ENCODE peak calls at places on chromosome 18, in five cellular contexts. Y is neuronal stem cell, N is H9, R is H1, D is trophoblast cell. K is an unnamed sample.

GRCh38 chr18:23106575-23106974 is 28.7 kb upstream of the CABLES1 start:
- DNase-seq in D (peak), N (no peak), R (no peak), Y (no peak), K (peak)

GRCh38 chr18:13615432-13615861 is 110.9 kb downstream of the FAM210A start:
- DNase-seq in R (no peak), N (no peak), Y (no peak), D (no peak), K (no peak)

GRCh38 chr18:13823707-13824395 is at the start of gene MC5R:
- DNase-seq in R (peak), N (peak), D (peak), Y (peak), K (peak)

GRCh38 chr18:58937204-58937603 is 72.5 kb downstream of the ZNF532 start:
- DNase-seq in D (no peak), R (no peak), Y (no peak), N (no peak), K (peak)

GRCh38 chr18:26741041-26741440 is 124.5 kb downstream of the AQP4 start:
- DNase-seq in Y (no peak), R (no peak), N (no peak), D (no peak), K (no peak)

GRCh38 chr18:5661179-5661578 is 117.4 kb upstream of the EPB41L3 start:
- DNase-seq in D (no peak), N (no peak), Y (no peak), R (no peak), K (no peak)

GRCh38 chr18:67669993-67670671 is 153.6 kb upstream of the DSEL start:
- DNase-seq in Y (no peak), N (no peak), D (peak), R (no peak), K (peak)

GRCh38 chr18:26307161-26307773 is 81.0 kb downstream of the TAF4B start:
- DNase-seq in R (no peak), D (peak), N (no peak), Y (peak), K (peak)

GRCh38 chr18:59246796-59247195 is 26.5 kb downstream of the RAX start:
- DNase-seq in D (no peak), N (no peak), R (no peak), Y (no peak), K (no peak)

DNA sequence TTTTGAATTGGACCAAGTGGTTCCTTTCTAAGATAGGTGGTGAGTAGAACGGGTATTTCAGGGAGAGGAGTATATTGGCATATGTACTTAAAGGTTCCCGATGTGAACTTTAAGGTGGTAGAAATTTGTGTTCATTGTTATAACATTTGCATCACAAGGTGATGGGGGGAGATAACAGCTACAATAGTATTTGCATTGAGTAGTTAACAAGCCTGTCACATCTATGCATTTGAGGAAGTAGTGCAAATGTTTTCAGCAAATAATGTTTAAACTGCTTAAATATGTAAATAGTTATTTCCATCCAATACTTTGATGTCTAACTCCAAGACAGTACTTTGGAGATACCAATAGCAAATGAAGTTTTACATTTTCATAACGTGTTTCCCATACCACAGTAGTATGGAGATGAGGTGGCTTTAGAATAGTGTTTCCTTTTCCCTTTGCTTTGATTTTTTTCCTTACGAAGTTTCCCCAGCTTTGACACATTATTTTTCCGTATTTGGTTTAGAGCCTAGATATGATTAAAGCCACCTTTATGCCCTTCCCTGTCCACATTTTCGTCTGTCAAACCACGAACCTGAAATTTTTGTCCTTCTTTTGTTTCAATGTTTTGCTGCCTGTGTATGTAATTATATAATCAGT is 46.6 kb downstream of the VAPA start:
- DNase-seq in D (no peak), R (no peak), N (no peak), Y (no peak), K (no peak)
- H3K9ac ChIP-seq in D (no peak), R (no peak), N (no peak), Y (no peak), K (peak)

DNA sequence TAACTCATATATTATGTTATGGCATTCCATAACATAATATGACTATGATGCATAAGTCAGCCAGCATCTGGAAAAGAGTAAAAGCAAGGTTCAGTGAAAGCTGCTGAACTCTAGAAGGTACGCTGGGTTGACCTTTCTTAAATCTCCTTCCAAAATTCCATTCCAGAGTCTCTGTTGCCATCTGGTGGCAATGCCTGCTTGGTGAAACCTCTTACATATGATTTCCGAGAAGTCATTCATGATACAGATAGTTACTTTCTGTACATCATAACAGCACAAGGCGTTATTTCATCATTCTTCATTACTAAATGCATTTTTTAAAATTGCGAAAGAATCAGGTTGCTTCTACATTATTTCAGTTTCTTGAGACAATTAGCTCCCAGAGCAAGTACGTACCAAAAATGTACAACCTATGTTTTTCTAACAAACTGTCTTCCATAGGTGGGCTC is 7.0 kb upstream of the EPG5 start:
- DNase-seq in N (peak), D (peak), R (no peak), Y (peak), K (peak)
- H2BK5ac ChIP-seq in N (no peak), D (no peak), R (no peak), Y (no peak), K (no peak)

GRCh38 chr18:54856105-54856504 is 27.8 kb downstream of the RAB27B start:
- DNase-seq in D (no peak), Y (no peak), R (no peak), N (no peak), K (peak)

DNA sequence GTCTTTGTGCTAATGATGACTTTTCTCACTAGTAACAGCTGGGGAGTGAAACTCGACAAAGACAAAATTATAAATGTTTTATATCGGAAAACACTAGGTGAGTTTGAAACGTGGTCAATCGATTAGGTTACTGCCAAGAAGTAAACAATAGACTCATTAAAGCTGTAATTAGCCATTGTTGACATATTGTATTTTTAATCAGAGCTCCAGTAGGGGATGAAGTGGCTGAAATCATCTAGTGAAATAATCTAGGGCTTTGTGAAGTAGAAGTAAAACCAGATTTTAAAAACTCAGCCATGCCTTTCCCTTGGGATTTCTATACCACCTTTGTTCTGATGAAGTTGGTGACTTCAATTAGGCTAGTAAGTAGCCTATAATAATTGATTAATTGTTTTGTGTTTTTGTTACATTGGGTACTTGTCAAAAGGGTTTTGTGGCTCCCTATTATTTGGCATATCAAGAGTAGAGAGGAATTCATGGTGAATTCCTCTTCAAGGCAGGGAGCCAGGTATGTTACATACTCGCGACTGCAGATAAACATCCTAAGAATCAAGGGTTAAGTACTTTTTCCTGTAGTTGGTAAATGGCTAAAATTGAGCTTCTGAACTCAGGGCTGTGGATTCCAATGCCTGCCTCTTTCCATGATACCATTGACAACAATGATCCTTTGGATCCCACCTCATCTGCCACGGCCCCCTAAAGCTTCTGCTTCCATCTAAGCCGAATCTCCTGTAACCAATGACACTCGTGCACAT is 31.6 kb downstream of the RAB27B start:
- DNase-seq in N (no peak), Y (no peak), D (no peak), R (no peak), K (no peak)
- H2BK12ac ChIP-seq in N (no peak), Y (no peak), D (no peak), R (no peak), K (no peak)

GRCh38 chr18:62522510-62523254 is at the start of gene ZCCHC2:
- DNase-seq in D (peak), R (peak), N (peak), Y (peak), K (peak)
- H3K9ac ChIP-seq in D (peak), R (peak), N (peak), Y (peak), K (peak)

GRCh38 chr18:48951448-48952286 is 902 bp upstream of the SMAD7 start:
- DNase-seq in R (peak), Y (peak), N (peak), D (peak), K (peak)

GRCh38 chr18:48950536-48951447 is at the start of gene SMAD7:
- DNase-seq in D (no peak), N (peak), R (no peak), Y (no peak), K (peak)

GRCh38 chr18:48953096-48953706 is 2.4 kb upstream of the SMAD7 start:
- DNase-seq in R (no peak), Y (no peak), D (no peak), N (peak), K (no peak)

GRCh38 chr18:48954837-48955527 is 4.2 kb upstream of the SMAD7 start:
- DNase-seq in R (no peak), Y (no peak), D (peak), N (peak), K (no peak)

GRCh38 chr18:48952287-48953095 is 1.7 kb upstream of the SMAD7 start:
- DNase-seq in D (peak), Y (peak), N (peak), R (peak), K (peak)
- H2BK5ac ChIP-seq in D (peak), Y (peak), N (no peak), R (peak), K (peak)

GRCh38 chr18:28067346-28067745 is 109.6 kb downstream of the CDH2 start:
- DNase-seq in N (no peak), D (no peak), Y (no peak), R (no peak), K (no peak)
- H2BK12ac ChIP-seq in N (no peak), D (no peak), Y (no peak), R (no peak), K (no peak)

DNA sequence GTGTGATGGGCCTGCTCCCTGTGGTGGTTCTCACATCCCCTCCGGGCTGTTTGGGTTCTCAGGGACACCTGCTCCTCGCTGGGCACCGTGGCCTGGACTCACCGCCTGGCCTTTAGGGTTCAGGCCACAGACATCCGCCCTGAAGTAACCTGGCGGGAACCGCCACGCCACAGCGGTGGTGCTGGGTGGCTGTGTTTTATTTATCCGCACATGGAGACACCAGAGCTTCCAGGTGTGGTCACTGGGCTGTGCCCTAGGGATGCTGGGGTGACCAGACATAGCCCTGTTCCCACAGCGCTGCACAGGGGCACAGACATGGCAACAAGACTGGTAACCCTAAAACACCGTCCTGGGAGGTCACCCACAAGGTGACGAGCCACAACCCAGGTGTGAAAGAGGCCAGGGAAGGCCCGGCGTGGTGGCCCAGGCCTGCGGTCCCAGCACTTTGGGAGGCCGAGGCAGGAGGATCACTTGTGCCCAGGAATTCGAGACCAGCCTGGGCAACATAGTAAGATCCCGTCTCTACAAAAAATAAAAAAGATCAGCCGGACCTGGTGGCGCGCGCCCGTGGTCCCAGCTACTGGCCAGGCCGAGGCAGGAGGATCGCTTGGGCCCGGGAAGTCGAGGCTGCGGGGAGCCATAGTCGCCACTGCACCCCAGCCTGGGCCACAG is 649 bp upstream of the HSBP1L1 start:
- DNase-seq in D (no peak), Y (no peak), R (no peak), N (no peak), K (no peak)
- H3K9ac ChIP-seq in D (no peak), Y (peak), R (no peak), N (no peak), K (peak)

GRCh38 chr18:7899078-7899477 is 332.0 kb downstream of the PTPRM start:
- DNase-seq in R (no peak), D (no peak), Y (no peak), N (no peak), K (no peak)

GRCh38 chr18:7898181-7898580 is 331.1 kb downstream of the PTPRM start:
- DNase-seq in Y (no peak), R (no peak), N (no peak), D (no peak), K (peak)

GRCh38 chr18:7902399-7902839 is 335.3 kb downstream of the PTPRM start:
- DNase-seq in N (no peak), R (no peak), D (peak), Y (no peak), K (peak)

GRCh38 chr18:7904529-7904928 is 337.4 kb downstream of the PTPRM start:
- DNase-seq in N (no peak), D (no peak), R (no peak), Y (no peak), K (peak)

GRCh38 chr18:7901657-7902056 is 334.5 kb downstream of the PTPRM start:
- DNase-seq in D (no peak), Y (no peak), N (no peak), R (no peak), K (peak)
- H2BK5ac ChIP-seq in D (no peak), Y (no peak), N (no peak), R (no peak), K (no peak)